ENCODE peak calls at places on chromosome 12, in ten cellular contexts. J is transverse colon; W is CD8-positive, alpha-beta memory T cell; T is neuronal stem cell; H is left lung; K is stomach; U is hepatocyte; A is tibial nerve; V is mesendoderm; C is naive thymus-derived CD4-positive, alpha-beta T cell. N is an unnamed sample.
A peak's percentile ranks its signal among the peaks of the same experiment; 100 is the strongest.

GRCh38 chr12:95848575-95849388 is 10.0 kb upstream of the SNRPF start:
- DNase-seq in J (peak; percentile 14), W (no peak), T (peak; percentile 29), H (no peak), K (peak; percentile 55), U (peak; percentile 26), A (no peak), V (peak; percentile 45), C (no peak), N (no peak)

GRCh38 chr12:88207921-88208640 is 66.0 kb downstream of the TMTC3 start:
- DNase-seq in J (no peak), W (no peak), T (no peak), H (peak; percentile 49), K (no peak), U (no peak), A (peak; percentile 23), V (no peak), C (no peak), N (no peak)

GRCh38 chr12:46930101-46930500 is 104.3 kb upstream of the SLC38A4 start:
- DNase-seq in J (no peak), W (no peak), T (no peak), H (no peak), K (no peak), U (no peak), A (no peak), V (no peak), C (no peak), N (no peak)

GRCh38 chr12:50353869-50354593 is 42.4 kb downstream of the FAM186A start:
- DNase-seq in J (no peak), W (no peak), T (no peak), H (no peak), K (no peak), U (no peak), A (no peak), V (no peak), C (no peak), N (no peak)

GRCh38 chr12:77152623-77153193 is 87.3 kb upstream of the E2F7 start:
- DNase-seq in J (no peak), W (no peak), T (peak; percentile 26), H (no peak), K (no peak), U (peak; percentile 59), A (peak; percentile 29), V (peak; percentile 37), C (no peak), N (no peak)

GRCh38 chr12:123269395-123269892 is 2.2 kb downstream of the CDK2AP1 start:
- DNase-seq in J (peak; percentile 63), W (peak; percentile 28), T (peak; percentile 82), H (peak; percentile 68), K (peak; percentile 64), U (peak; percentile 89), A (peak; percentile 60), V (peak; percentile 90), C (no peak), N (no peak)

GRCh38 chr12:79692860-79693605 is 2.3 kb upstream of the PAWR start:
- DNase-seq in J (no peak), W (no peak), T (no peak), H (no peak), K (no peak), U (no peak), A (no peak), V (no peak), C (no peak), N (no peak)

GRCh38 chr12:131050463-131051154 is 96.9 kb downstream of the ADGRD1 start:
- DNase-seq in J (no peak), W (no peak), T (no peak), H (peak; percentile 22), K (no peak), U (no peak), A (no peak), V (no peak), C (no peak), N (no peak)

GRCh38 chr12:117359029-117359845 is 2.2 kb downstream of the NOS1 start:
- DNase-seq in J (no peak), W (no peak), T (no peak), H (no peak), K (no peak), U (no peak), A (no peak), V (no peak), C (no peak), N (no peak)

GRCh38 chr12:117361312-117361670 is at the start of gene NOS1:
- DNase-seq in J (no peak), W (no peak), T (no peak), H (no peak), K (no peak), U (no peak), A (no peak), V (peak; percentile 22), C (no peak), N (no peak)

GRCh38 chr12:117361905-117362304 is 479 bp upstream of the NOS1 start:
- DNase-seq in J (no peak), W (no peak), T (no peak), H (no peak), K (no peak), U (no peak), A (no peak), V (no peak), C (no peak), N (no peak)

GRCh38 chr12:117360222-117360550 is 1.2 kb downstream of the NOS1 start:
- DNase-seq in J (no peak), W (no peak), T (no peak), H (no peak), K (no peak), U (no peak), A (no peak), V (no peak), C (no peak), N (no peak)

GRCh38 chr12:117360551-117361311 is 695 bp downstream of the NOS1 start:
- DNase-seq in J (no peak), W (no peak), T (no peak), H (no peak), K (no peak), U (no peak), A (no peak), V (peak; percentile 13), C (no peak), N (no peak)
- H3K4me1 ChIP-seq in J (no peaks in the 10 kb centered on the region), W (no peaks in the 10 kb centered on the region), T (peaks cover 2% of the 10 kb centered on the region), H (no peaks in the 10 kb centered on the region), K (no peaks in the 10 kb centered on the region), U (no peaks in the 10 kb centered on the region), A (no peaks in the 10 kb centered on the region), V (no peaks in the 10 kb centered on the region), C (no peaks in the 10 kb centered on the region), N (no peaks in the 10 kb centered on the region)

GRCh38 chr12:118103231-118103600 is 595 bp downstream of the VSIG10 start:
- DNase-seq in J (peak; percentile 31), W (no peak), T (no peak), H (peak; percentile 35), K (no peak), U (no peak), A (no peak), V (peak; percentile 69), C (no peak), N (no peak)

GRCh38 chr12:118103601-118104382 is at the start of gene VSIG10:
- DNase-seq in J (peak; percentile 89), W (no peak), T (peak; percentile 67), H (peak; percentile 79), K (peak; percentile 86), U (peak; percentile 84), A (peak; percentile 23), V (peak; percentile 85), C (peak; percentile 8), N (no peak)

GRCh38 chr12:118101051-118101450 is 2.8 kb downstream of the VSIG10 start:
- DNase-seq in J (no peak), W (no peak), T (no peak), H (no peak), K (no peak), U (no peak), A (no peak), V (no peak), C (no peak), N (no peak)

GRCh38 chr12:118102609-118103008 is 1.2 kb downstream of the VSIG10 start:
- DNase-seq in J (no peak), W (no peak), T (no peak), H (no peak), K (no peak), U (no peak), A (no peak), V (peak; percentile 26), C (no peak), N (no peak)

DNA sequence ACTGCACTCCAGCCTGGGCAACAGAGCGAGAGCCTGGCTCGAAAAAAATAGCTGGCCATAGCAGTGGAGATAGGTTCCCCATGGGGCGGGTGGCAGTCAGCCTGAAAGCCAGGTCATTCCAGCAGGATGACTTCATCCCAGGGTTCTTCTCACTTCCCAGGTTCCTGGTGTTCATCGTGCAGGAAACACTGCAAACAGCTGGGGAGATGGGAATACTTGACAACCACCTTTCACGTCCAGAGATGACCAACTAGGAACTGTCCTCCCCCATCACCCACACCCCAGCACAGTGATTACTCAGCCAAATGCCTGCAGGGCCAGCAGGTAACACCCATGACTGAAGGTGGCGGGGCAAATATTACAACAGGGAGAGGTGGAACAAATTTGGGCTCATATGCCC is 1.7 kb downstream of the VSIG10 start:
- DNase-seq in J (peak; percentile 35), W (no peak), T (no peak), H (no peak), K (no peak), U (peak; percentile 29), A (no peak), V (peak; percentile 93), C (no peak), N (no peak)
- H3K27ac ChIP-seq in J (peak overlapping the region; percentile 23), W (no peak overlapping the region), T (no peak overlapping the region), H (no peak overlapping the region), K (no peak overlapping the region), U (no peak overlapping the region), A (no peak overlapping the region), V (no peak overlapping the region), C (no peak overlapping the region), N (no peak overlapping the region)

GRCh38 chr12:116261525-116262100 is 15.9 kb downstream of the MED13L start:
- DNase-seq in J (no peak), W (no peak), T (no peak), H (no peak), K (no peak), U (no peak), A (no peak), V (no peak), C (no peak), N (no peak)

GRCh38 chr12:116264525-116265070 is 12.9 kb downstream of the MED13L start:
- DNase-seq in J (no peak), W (no peak), T (no peak), H (no peak), K (no peak), U (no peak), A (no peak), V (peak; percentile 60), C (no peak), N (no peak)

GRCh38 chr12:116263844-116264243 is 13.6 kb downstream of the MED13L start:
- DNase-seq in J (no peak), W (no peak), T (no peak), H (no peak), K (no peak), U (no peak), A (no peak), V (peak; percentile 53), C (no peak), N (no peak)

GRCh38 chr12:116262741-116263140 is 14.8 kb downstream of the MED13L start:
- DNase-seq in J (no peak), W (no peak), T (no peak), H (no peak), K (no peak), U (no peak), A (no peak), V (no peak), C (no peak), N (no peak)

DNA sequence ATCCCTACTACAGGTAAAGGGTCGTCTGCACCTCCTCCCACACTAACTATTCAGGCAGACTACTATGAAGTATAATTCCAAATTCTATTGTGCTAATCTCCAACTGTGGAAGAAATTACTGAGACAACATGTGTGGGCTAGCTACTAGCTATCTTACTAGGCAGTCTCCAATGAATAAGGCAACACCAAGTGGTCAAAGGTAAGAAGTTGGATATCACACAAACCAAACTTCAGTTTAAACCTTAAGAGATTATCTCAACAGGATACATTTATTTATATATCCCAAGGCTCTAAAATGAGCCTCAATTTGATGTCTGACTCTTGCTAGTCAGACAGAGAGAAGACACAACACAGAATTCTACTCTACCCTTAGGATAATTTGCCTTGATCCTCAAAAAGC is 14.1 kb downstream of the MED13L start:
- DNase-seq in J (no peak), W (no peak), T (no peak), H (no peak), K (no peak), U (no peak), A (no peak), V (no peak), C (no peak), N (no peak)
- H3K4me1 ChIP-seq in J (peaks cover 70% of the 10 kb centered on the region), W (peaks cover 65% of the 10 kb centered on the region), T (peaks cover 21% of the 10 kb centered on the region), H (peaks cover 20% of the 10 kb centered on the region), K (peaks cover 52% of the 10 kb centered on the region), U (peaks cover 49% of the 10 kb centered on the region), A (peaks cover 59% of the 10 kb centered on the region), V (peaks cover 13% of the 10 kb centered on the region), C (peaks cover 22% of the 10 kb centered on the region), N (peaks cover 18% of the 10 kb centered on the region)

GRCh38 chr12:78530065-78530765 is 334.4 kb upstream of the SYT1 start:
- DNase-seq in J (no peak), W (no peak), T (peak; percentile 29), H (no peak), K (no peak), U (no peak), A (no peak), V (peak; percentile 54), C (no peak), N (no peak)
- H3K27ac ChIP-seq in J (no peak overlapping the region), W (no peak overlapping the region), T (peak overlapping the region; percentile 64), H (no peak overlapping the region), K (no peak overlapping the region), U (no peak overlapping the region), A (no peak overlapping the region), V (no peak overlapping the region), C (no peak overlapping the region), N (no peak overlapping the region)